ENCODE peak calls at places on chromosomes 6 and 20, in six cellular contexts. K is HCT116, G is K562, S is HepG2, A is GM12878, B is SK-N-SH. L is an unnamed sample. For H3K36me3, the result is how much of the 10 kb centered on the place peaks cover.

GRCh38 chr6:129981598-129981997 is 36.8 kb upstream of the L3MBTL3 start:
- DNase-seq in G (no peak), S (no peak), A (no peak), K (peak), B (no peak), L (no peak)

GRCh38 chr6:116922853-116923548 is 46.0 kb downstream of the RFX6 start:
- DNase-seq in S (no peak), K (no peak), A (no peak), B (no peak), G (no peak), L (no peak)

GRCh38 chr6:53526000-53526399 is 18.9 kb downstream of the GCLC start:
- DNase-seq in K (no peak), S (no peak), G (no peak), B (no peak), A (no peak), L (no peak)

GRCh38 chr6:110337481-110337880 is 20.7 kb downstream of the METTL24 start:
- DNase-seq in K (no peak), S (no peak), G (no peak), A (no peak), B (no peak), L (no peak)

GRCh38 chr6:20906938-20907337 is 372.7 kb downstream of the CDKAL1 start:
- DNase-seq in S (no peak), G (no peak), A (no peak), B (no peak), K (no peak), L (no peak)

GRCh38 chr6:31663087-31663960 is 1.5 kb downstream of the GPANK1 start:
- DNase-seq in G (no peak), S (no peak), B (no peak), K (no peak), A (no peak), L (no peak)

GRCh38 chr6:138570716-138571020 is 71.4 kb upstream of the NHSL1 start:
- DNase-seq in A (no peak), G (no peak), B (no peak), S (peak), K (no peak), L (no peak)

GRCh38 chr6:133707456-133707855 is 181.5 kb upstream of the TCF21 start:
- DNase-seq in A (peak), B (no peak), K (no peak), G (no peak), S (no peak), L (no peak)

GRCh38 chr20:25066386-25066785 is 8.4 kb upstream of the ACSS1 start:
- DNase-seq in B (no peak), A (no peak), G (no peak), S (no peak), K (no peak), L (no peak)

GRCh38 chr6:56023829-56024228 is 148.4 kb upstream of the BMP5 start:
- DNase-seq in K (no peak), B (no peak), G (no peak), A (no peak), S (no peak), L (no peak)

GRCh38 chr6:1381397-1382330 is 7.7 kb upstream of the FOXF2 start:
- DNase-seq in B (peak), K (no peak), A (no peak), G (peak), S (no peak), L (no peak)

GRCh38 chr6:119915971-119916370 is 566.4 kb upstream of the MAN1A1 start:
- DNase-seq in K (no peak), B (no peak), G (no peak), A (no peak), S (no peak), L (no peak)

GRCh38 chr6:90472716-90473115 is 114.2 kb downstream of the MAP3K7 start:
- DNase-seq in G (no peak), S (no peak), A (no peak), B (no peak), K (no peak), L (no peak)

GRCh38 chr6:35727206-35727934 is 9.5 kb upstream of the ARMC12 start:
- DNase-seq in S (peak), G (peak), A (no peak), K (no peak), B (peak), L (no peak)

GRCh38 chr20:58749098-58749766 is 56.6 kb downstream of the NPEPL1 start:
- DNase-seq in B (no peak), K (no peak), G (no peak), A (no peak), S (no peak), L (no peak)
- TF ChIP-seq SIN3A in B (no peak), K (no peak), G (no peak), A (no peak), S (no peak), L (no peak)

GRCh38 chr6:68958327-68958726 is 323.2 kb downstream of the ADGRB3 start:
- DNase-seq in A (no peak), G (no peak), B (peak), S (peak), K (no peak), L (no peak)
- TF ChIP-seq REST in A (no peak), G (no peak), B (no peak), S (no peak), K (no peak), L (no peak)

GRCh38 chr6:24704468-24704867 is 14.5 kb downstream of the C6orf62 start:
- DNase-seq in G (no peak), K (no peak), B (no peak), S (no peak), A (no peak), L (no peak)
- H3K36me3 ChIP-seq in G (half or more), K (under half), B (half or more), S (half or more), A (under half), L (half or more)

DNA sequence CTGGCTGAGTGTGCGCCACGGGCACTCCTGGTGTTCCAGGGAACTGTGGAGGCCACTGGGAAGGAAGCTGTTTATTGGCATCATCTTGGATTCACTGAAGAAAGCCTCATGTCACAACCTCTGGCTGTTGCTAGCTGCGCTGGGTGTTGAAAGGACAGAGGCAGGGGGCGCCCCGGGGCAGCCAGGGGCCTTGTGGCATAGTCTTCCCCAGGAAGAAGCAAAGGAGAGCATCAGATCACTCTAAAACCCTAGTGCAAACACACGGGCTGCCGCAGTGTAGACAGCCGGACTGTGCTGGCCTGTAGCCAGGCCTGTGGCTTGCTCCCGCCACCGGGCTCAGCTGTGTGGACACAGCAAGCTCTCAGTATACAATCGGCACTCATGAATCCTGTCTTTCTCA is 23.8 kb upstream of the SMOC2 start:
- DNase-seq in B (no peak), S (peak), K (no peak), G (no peak), A (no peak), L (no peak)
- TF ChIP-seq SIN3A in B (no peak), S (no peak), K (no peak), G (no peak), A (no peak), L (no peak)

GRCh38 chr20:40506567-40506966 is 182.5 kb downstream of the MAFB start:
- DNase-seq in K (peak), G (peak), S (peak), A (no peak), B (no peak), L (no peak)
- TF ChIP-seq REST in K (no peak), G (no peak), S (no peak), A (no peak), B (no peak), L (no peak)

L was measured in Panc1.